ENCODE peak calls at places on chromosomes 6 and 20, in nine cellular contexts. One of them, this sample, is unnamed.
A peak's percentile ranks its signal among the peaks of the same experiment; 100 is the strongest.

GRCh38 chr20:40489886-40490285 is 199.2 kb downstream of the MAFB start:
- DNase-seq in right atrium auricular region: no peak
- DNase-seq in HEK293T: no peak
- DNase-seq in posterior cingulate gyrus: no peak
- DNase-seq in amygdala: no peak
- DNase-seq in activated CD4-positive, alpha-beta T cell treated with anti-CD3 and anti-CD28 coated beads for 48 hours: no peak
- DNase-seq in effector memory CD8-positive, alpha-beta T cell: no peak
- DNase-seq in left colon: no peak
- DNase-seq in amniotic stem cell: no peak
- DNase-seq in this sample: no peak

GRCh38 chr6:69116658-69117057 is 481.6 kb downstream of the ADGRB3 start:
- DNase-seq in right atrium auricular region: no peak
- DNase-seq in amniotic stem cell: no peak
- DNase-seq in activated CD4-positive, alpha-beta T cell treated with anti-CD3 and anti-CD28 coated beads for 48 hours: no peak
- DNase-seq in effector memory CD8-positive, alpha-beta T cell: no peak
- DNase-seq in posterior cingulate gyrus: no peak
- DNase-seq in HEK293T: no peak
- DNase-seq in left colon: no peak
- DNase-seq in amygdala: no peak
- DNase-seq in this sample: no peak

GRCh38 chr6:491233-491632 is 99.7 kb downstream of the IRF4 start:
- DNase-seq in activated CD4-positive, alpha-beta T cell treated with anti-CD3 and anti-CD28 coated beads for 48 hours: peak; percentile 69
- DNase-seq in left colon: no peak
- DNase-seq in effector memory CD8-positive, alpha-beta T cell: peak; percentile 24
- DNase-seq in amniotic stem cell: no peak
- DNase-seq in amygdala: no peak
- DNase-seq in posterior cingulate gyrus: no peak
- DNase-seq in right atrium auricular region: no peak
- DNase-seq in HEK293T: no peak
- DNase-seq in this sample: no peak

GRCh38 chr6:118825661-118826060 is 68.3 kb upstream of the ASF1A start:
- DNase-seq in left colon: no peak
- DNase-seq in amygdala: no peak
- DNase-seq in posterior cingulate gyrus: no peak
- DNase-seq in amniotic stem cell: no peak
- DNase-seq in activated CD4-positive, alpha-beta T cell treated with anti-CD3 and anti-CD28 coated beads for 48 hours: no peak
- DNase-seq in effector memory CD8-positive, alpha-beta T cell: no peak
- DNase-seq in HEK293T: no peak
- DNase-seq in right atrium auricular region: no peak
- DNase-seq in this sample: no peak

GRCh38 chr20:38057351-38057972 is 23.9 kb downstream of the RPRD1B start:
- DNase-seq in left colon: peak; percentile 77
- DNase-seq in posterior cingulate gyrus: peak; percentile 85
- DNase-seq in effector memory CD8-positive, alpha-beta T cell: peak; percentile 81
- DNase-seq in activated CD4-positive, alpha-beta T cell treated with anti-CD3 and anti-CD28 coated beads for 48 hours: peak; percentile 81
- DNase-seq in right atrium auricular region: peak; percentile 88
- DNase-seq in amygdala: peak; percentile 27
- DNase-seq in amniotic stem cell: peak; percentile 73
- DNase-seq in HEK293T: peak; percentile 80
- DNase-seq in this sample: no peak

GRCh38 chr6:87684895-87685654 is 17.0 kb downstream of the AKIRIN2 start:
- DNase-seq in left colon: no peak
- DNase-seq in posterior cingulate gyrus: no peak
- DNase-seq in amygdala: no peak
- DNase-seq in effector memory CD8-positive, alpha-beta T cell: no peak
- DNase-seq in activated CD4-positive, alpha-beta T cell treated with anti-CD3 and anti-CD28 coated beads for 48 hours: no peak
- DNase-seq in right atrium auricular region: no peak
- DNase-seq in HEK293T: no peak
- DNase-seq in amniotic stem cell: no peak
- DNase-seq in this sample: no peak

GRCh38 chr6:28203201-28203600 is 21.9 kb upstream of the ZSCAN9 start:
- DNase-seq in posterior cingulate gyrus: no peak
- DNase-seq in HEK293T: no peak
- DNase-seq in activated CD4-positive, alpha-beta T cell treated with anti-CD3 and anti-CD28 coated beads for 48 hours: no peak
- DNase-seq in amygdala: no peak
- DNase-seq in right atrium auricular region: no peak
- DNase-seq in left colon: no peak
- DNase-seq in amniotic stem cell: no peak
- DNase-seq in effector memory CD8-positive, alpha-beta T cell: no peak
- DNase-seq in this sample: no peak

GRCh38 chr6:157689875-157690274 is 133.2 kb upstream of the SNX9 start:
- DNase-seq in right atrium auricular region: no peak
- DNase-seq in activated CD4-positive, alpha-beta T cell treated with anti-CD3 and anti-CD28 coated beads for 48 hours: no peak
- DNase-seq in effector memory CD8-positive, alpha-beta T cell: no peak
- DNase-seq in posterior cingulate gyrus: no peak
- DNase-seq in HEK293T: no peak
- DNase-seq in left colon: no peak
- DNase-seq in amygdala: no peak
- DNase-seq in amniotic stem cell: no peak
- DNase-seq in this sample: no peak

GRCh38 chr20:51392625-51393186 is 149.8 kb downstream of the NFATC2 start:
- DNase-seq in effector memory CD8-positive, alpha-beta T cell: no peak
- DNase-seq in activated CD4-positive, alpha-beta T cell treated with anti-CD3 and anti-CD28 coated beads for 48 hours: no peak
- DNase-seq in amygdala: no peak
- DNase-seq in right atrium auricular region: no peak
- DNase-seq in HEK293T: no peak
- DNase-seq in posterior cingulate gyrus: no peak
- DNase-seq in amniotic stem cell: no peak
- DNase-seq in left colon: no peak
- DNase-seq in this sample: no peak

GRCh38 chr6:123803862-123804681 is at the start of gene NKAIN2:
- DNase-seq in HEK293T: peak; percentile 69
- DNase-seq in activated CD4-positive, alpha-beta T cell treated with anti-CD3 and anti-CD28 coated beads for 48 hours: peak; percentile 15
- DNase-seq in amniotic stem cell: no peak
- DNase-seq in effector memory CD8-positive, alpha-beta T cell: no peak
- DNase-seq in left colon: no peak
- DNase-seq in right atrium auricular region: no peak
- DNase-seq in amygdala: peak; percentile 25
- DNase-seq in posterior cingulate gyrus: peak; percentile 67
- DNase-seq in this sample: no peak

GRCh38 chr20:62876441-62876825 is 14.8 kb upstream of the TCFL5 start:
- DNase-seq in activated CD4-positive, alpha-beta T cell treated with anti-CD3 and anti-CD28 coated beads for 48 hours: no peak
- DNase-seq in left colon: no peak
- DNase-seq in amniotic stem cell: no peak
- DNase-seq in effector memory CD8-positive, alpha-beta T cell: no peak
- DNase-seq in posterior cingulate gyrus: no peak
- DNase-seq in right atrium auricular region: no peak
- DNase-seq in HEK293T: no peak
- DNase-seq in amygdala: no peak
- DNase-seq in this sample: no peak

GRCh38 chr6:167512926-167513325 is 188.0 kb downstream of the TTLL2 start:
- DNase-seq in right atrium auricular region: no peak
- DNase-seq in HEK293T: no peak
- DNase-seq in activated CD4-positive, alpha-beta T cell treated with anti-CD3 and anti-CD28 coated beads for 48 hours: no peak
- DNase-seq in effector memory CD8-positive, alpha-beta T cell: no peak
- DNase-seq in posterior cingulate gyrus: no peak
- DNase-seq in amniotic stem cell: no peak
- DNase-seq in left colon: no peak
- DNase-seq in amygdala: no peak
- DNase-seq in this sample: no peak

GRCh38 chr20:23371496-23371895 is 9.5 kb downstream of the GZF1 start:
- DNase-seq in posterior cingulate gyrus: no peak
- DNase-seq in amygdala: no peak
- DNase-seq in left colon: no peak
- DNase-seq in HEK293T: no peak
- DNase-seq in amniotic stem cell: no peak
- DNase-seq in right atrium auricular region: no peak
- DNase-seq in effector memory CD8-positive, alpha-beta T cell: no peak
- DNase-seq in activated CD4-positive, alpha-beta T cell treated with anti-CD3 and anti-CD28 coated beads for 48 hours: no peak
- DNase-seq in this sample: no peak

GRCh38 chr6:49551126-49551865 is 828 bp downstream of the C6orf141 start:
- DNase-seq in left colon: peak; percentile 26
- DNase-seq in amniotic stem cell: no peak
- DNase-seq in right atrium auricular region: no peak
- DNase-seq in effector memory CD8-positive, alpha-beta T cell: no peak
- DNase-seq in activated CD4-positive, alpha-beta T cell treated with anti-CD3 and anti-CD28 coated beads for 48 hours: peak; percentile 9
- DNase-seq in amygdala: no peak
- DNase-seq in posterior cingulate gyrus: no peak
- DNase-seq in HEK293T: peak; percentile 22
- DNase-seq in this sample: no peak

GRCh38 chr6:139640453-139640852 is 266.0 kb upstream of the CITED2 start:
- DNase-seq in posterior cingulate gyrus: no peak
- DNase-seq in HEK293T: no peak
- DNase-seq in right atrium auricular region: no peak
- DNase-seq in effector memory CD8-positive, alpha-beta T cell: no peak
- DNase-seq in amygdala: no peak
- DNase-seq in amniotic stem cell: no peak
- DNase-seq in activated CD4-positive, alpha-beta T cell treated with anti-CD3 and anti-CD28 coated beads for 48 hours: no peak
- DNase-seq in left colon: no peak
- DNase-seq in this sample: no peak

GRCh38 chr6:38552136-38552535 is 87.6 kb downstream of the BTBD9 start:
- DNase-seq in left colon: no peak
- DNase-seq in amygdala: no peak
- DNase-seq in activated CD4-positive, alpha-beta T cell treated with anti-CD3 and anti-CD28 coated beads for 48 hours: no peak
- DNase-seq in posterior cingulate gyrus: no peak
- DNase-seq in HEK293T: no peak
- DNase-seq in amniotic stem cell: no peak
- DNase-seq in right atrium auricular region: no peak
- DNase-seq in effector memory CD8-positive, alpha-beta T cell: no peak
- DNase-seq in this sample: no peak

GRCh38 chr20:19922716-19923115 is 94.4 kb upstream of the NAA20 start:
- DNase-seq in effector memory CD8-positive, alpha-beta T cell: no peak
- DNase-seq in amygdala: no peak
- DNase-seq in right atrium auricular region: no peak
- DNase-seq in HEK293T: no peak
- DNase-seq in posterior cingulate gyrus: no peak
- DNase-seq in activated CD4-positive, alpha-beta T cell treated with anti-CD3 and anti-CD28 coated beads for 48 hours: no peak
- DNase-seq in left colon: no peak
- DNase-seq in amniotic stem cell: no peak
- DNase-seq in this sample: no peak

GRCh38 chr6:170052991-170053821 is 237.7 kb downstream of the DLL1 start:
- DNase-seq in posterior cingulate gyrus: no peak
- DNase-seq in right atrium auricular region: no peak
- DNase-seq in activated CD4-positive, alpha-beta T cell treated with anti-CD3 and anti-CD28 coated beads for 48 hours: no peak
- DNase-seq in amygdala: no peak
- DNase-seq in left colon: peak; percentile 22
- DNase-seq in effector memory CD8-positive, alpha-beta T cell: no peak
- DNase-seq in HEK293T: no peak
- DNase-seq in amniotic stem cell: no peak
- DNase-seq in this sample: no peak

GRCh38 chr20:51423810-51424209 is 118.7 kb downstream of the NFATC2 start:
- DNase-seq in posterior cingulate gyrus: no peak
- DNase-seq in activated CD4-positive, alpha-beta T cell treated with anti-CD3 and anti-CD28 coated beads for 48 hours: no peak
- DNase-seq in HEK293T: no peak
- DNase-seq in left colon: no peak
- DNase-seq in effector memory CD8-positive, alpha-beta T cell: no peak
- DNase-seq in amygdala: no peak
- DNase-seq in right atrium auricular region: no peak
- DNase-seq in amniotic stem cell: no peak
- DNase-seq in this sample: no peak

GRCh38 chr20:63082939-63083735 is 76.4 kb upstream of the BHLHE23 start:
- DNase-seq in posterior cingulate gyrus: no peak
- DNase-seq in amygdala: no peak
- DNase-seq in amniotic stem cell: no peak
- DNase-seq in effector memory CD8-positive, alpha-beta T cell: no peak
- DNase-seq in activated CD4-positive, alpha-beta T cell treated with anti-CD3 and anti-CD28 coated beads for 48 hours: no peak
- DNase-seq in left colon: peak; percentile 18
- DNase-seq in right atrium auricular region: no peak
- DNase-seq in HEK293T: no peak
- DNase-seq in this sample: no peak

GRCh38 chr6:89199571-89199970 is 17.6 kb downstream of the GABRR1 start:
- DNase-seq in left colon: no peak
- DNase-seq in right atrium auricular region: no peak
- DNase-seq in posterior cingulate gyrus: no peak
- DNase-seq in activated CD4-positive, alpha-beta T cell treated with anti-CD3 and anti-CD28 coated beads for 48 hours: no peak
- DNase-seq in effector memory CD8-positive, alpha-beta T cell: no peak
- DNase-seq in amygdala: no peak
- DNase-seq in amniotic stem cell: no peak
- DNase-seq in HEK293T: no peak
- DNase-seq in this sample: no peak

GRCh38 chr20:11448554-11448953 is 469.1 kb upstream of the BTBD3 start:
- DNase-seq in HEK293T: no peak
- DNase-seq in amygdala: no peak
- DNase-seq in activated CD4-positive, alpha-beta T cell treated with anti-CD3 and anti-CD28 coated beads for 48 hours: no peak
- DNase-seq in left colon: no peak
- DNase-seq in right atrium auricular region: no peak
- DNase-seq in effector memory CD8-positive, alpha-beta T cell: no peak
- DNase-seq in amniotic stem cell: no peak
- DNase-seq in posterior cingulate gyrus: no peak
- DNase-seq in this sample: no peak

GRCh38 chr20:58137651-58138265 is 90.7 kb downstream of the ANKRD60 start:
- DNase-seq in HEK293T: no peak
- DNase-seq in activated CD4-positive, alpha-beta T cell treated with anti-CD3 and anti-CD28 coated beads for 48 hours: no peak
- DNase-seq in amygdala: no peak
- DNase-seq in right atrium auricular region: peak; percentile 21
- DNase-seq in left colon: no peak
- DNase-seq in amniotic stem cell: no peak
- DNase-seq in effector memory CD8-positive, alpha-beta T cell: no peak
- DNase-seq in posterior cingulate gyrus: no peak
- DNase-seq in this sample: no peak

GRCh38 chr6:165049362-165049761 is 260.0 kb downstream of the C6orf118 start:
- DNase-seq in posterior cingulate gyrus: no peak
- DNase-seq in effector memory CD8-positive, alpha-beta T cell: no peak
- DNase-seq in left colon: no peak
- DNase-seq in right atrium auricular region: no peak
- DNase-seq in activated CD4-positive, alpha-beta T cell treated with anti-CD3 and anti-CD28 coated beads for 48 hours: peak; percentile 64
- DNase-seq in HEK293T: peak; percentile 60
- DNase-seq in amygdala: no peak
- DNase-seq in amniotic stem cell: no peak
- DNase-seq in this sample: no peak

GRCh38 chr6:165556116-165556843 is 106.8 kb downstream of the PDE10A start:
- DNase-seq in amygdala: no peak
- DNase-seq in effector memory CD8-positive, alpha-beta T cell: no peak
- DNase-seq in left colon: no peak
- DNase-seq in posterior cingulate gyrus: no peak
- DNase-seq in HEK293T: no peak
- DNase-seq in activated CD4-positive, alpha-beta T cell treated with anti-CD3 and anti-CD28 coated beads for 48 hours: no peak
- DNase-seq in right atrium auricular region: no peak
- DNase-seq in amniotic stem cell: no peak
- DNase-seq in this sample: no peak

GRCh38 chr20:24970030-24970553 is 21.0 kb downstream of the CST7 start:
- DNase-seq in amniotic stem cell: no peak
- DNase-seq in posterior cingulate gyrus: no peak
- DNase-seq in effector memory CD8-positive, alpha-beta T cell: no peak
- DNase-seq in left colon: no peak
- DNase-seq in HEK293T: no peak
- DNase-seq in amygdala: no peak
- DNase-seq in activated CD4-positive, alpha-beta T cell treated with anti-CD3 and anti-CD28 coated beads for 48 hours: no peak
- DNase-seq in right atrium auricular region: peak; percentile 9
- DNase-seq in this sample: no peak

GRCh38 chr20:19506021-19506420 is 252.0 kb upstream of the RIN2 start:
- DNase-seq in HEK293T: no peak
- DNase-seq in amniotic stem cell: no peak
- DNase-seq in posterior cingulate gyrus: no peak
- DNase-seq in amygdala: no peak
- DNase-seq in right atrium auricular region: no peak
- DNase-seq in effector memory CD8-positive, alpha-beta T cell: no peak
- DNase-seq in activated CD4-positive, alpha-beta T cell treated with anti-CD3 and anti-CD28 coated beads for 48 hours: no peak
- DNase-seq in left colon: no peak
- DNase-seq in this sample: no peak

GRCh38 chr20:31406115-31406514 is at the start of gene DEFB121:
- DNase-seq in HEK293T: no peak
- DNase-seq in posterior cingulate gyrus: no peak
- DNase-seq in amniotic stem cell: no peak
- DNase-seq in amygdala: no peak
- DNase-seq in activated CD4-positive, alpha-beta T cell treated with anti-CD3 and anti-CD28 coated beads for 48 hours: no peak
- DNase-seq in effector memory CD8-positive, alpha-beta T cell: no peak
- DNase-seq in right atrium auricular region: no peak
- DNase-seq in left colon: no peak
- DNase-seq in this sample: no peak

GRCh38 chr20:60009826-60010616 is 51.8 kb downstream of the CDH26 start:
- DNase-seq in effector memory CD8-positive, alpha-beta T cell: no peak
- DNase-seq in posterior cingulate gyrus: no peak
- DNase-seq in amniotic stem cell: no peak
- DNase-seq in HEK293T: peak; percentile 31
- DNase-seq in amygdala: no peak
- DNase-seq in activated CD4-positive, alpha-beta T cell treated with anti-CD3 and anti-CD28 coated beads for 48 hours: no peak
- DNase-seq in right atrium auricular region: no peak
- DNase-seq in left colon: no peak
- DNase-seq in this sample: no peak

GRCh38 chr20:47686545-47686944 is 98.7 kb downstream of the SULF2 start:
- DNase-seq in effector memory CD8-positive, alpha-beta T cell: no peak
- DNase-seq in activated CD4-positive, alpha-beta T cell treated with anti-CD3 and anti-CD28 coated beads for 48 hours: no peak
- DNase-seq in HEK293T: no peak
- DNase-seq in right atrium auricular region: no peak
- DNase-seq in posterior cingulate gyrus: no peak
- DNase-seq in amygdala: no peak
- DNase-seq in amniotic stem cell: no peak
- DNase-seq in left colon: no peak
- DNase-seq in this sample: no peak

GRCh38 chr6:37507690-37508421 is 8.2 kb upstream of the CCDC167 start:
- DNase-seq in right atrium auricular region: no peak
- DNase-seq in effector memory CD8-positive, alpha-beta T cell: peak; percentile 44
- DNase-seq in amygdala: no peak
- DNase-seq in left colon: no peak
- DNase-seq in HEK293T: no peak
- DNase-seq in activated CD4-positive, alpha-beta T cell treated with anti-CD3 and anti-CD28 coated beads for 48 hours: peak; percentile 64
- DNase-seq in amniotic stem cell: no peak
- DNase-seq in posterior cingulate gyrus: no peak
- DNase-seq in this sample: no peak

This sample was measured in cerebellar nuclear complex.